ENCODE peak calls at places on chromosomes 13 and 19, in nine cellular contexts. M is H1, F is hepatocyte, Y is AG09309, S is stomach, K is cardiac fibroblast, H is heart right ventricle, E is dorsolateral prefrontal cortex, I is Calu3. B is an unnamed sample.

GRCh38 chr13:82693607-82694006 is 1188.7 kb downstream of the SLITRK1 start:
- DNase-seq in H (no peak), M (no peak), K (no peak), E (no peak), Y (no peak), S (no peak), F (no peak), I (no peak), B (no peak)

GRCh38 chr13:106446011-106446410 is 89.5 kb downstream of the EFNB2 start:
- DNase-seq in Y (no peak), M (no peak), E (no peak), S (no peak), K (no peak), F (no peak), H (no peak), I (no peak), B (peak)

GRCh38 chr19:17289489-17289888 is 7.8 kb downstream of the ANKLE1 start:
- DNase-seq in Y (peak), F (peak), I (no peak), K (peak), S (peak), E (peak), H (peak), M (no peak), B (peak)

GRCh38 chr13:81606074-81606473 is 1265.1 kb upstream of the SPRY2 start:
- DNase-seq in S (no peak), M (no peak), I (no peak), E (no peak), H (no peak), K (no peak), F (no peak), Y (no peak), B (no peak)

GRCh38 chr13:91017669-91018053 is 329.8 kb upstream of the MIR17HG start:
- DNase-seq in M (peak), K (no peak), F (peak), E (no peak), I (peak), H (no peak), S (no peak), Y (no peak), B (no peak)

GRCh38 chr19:5144545-5145179 is 175.7 kb downstream of the KDM4B start:
- DNase-seq in E (no peak), K (no peak), H (no peak), I (no peak), M (no peak), F (no peak), Y (no peak), S (no peak), B (no peak)

GRCh38 chr13:91078093-91078679 is 269.3 kb upstream of the MIR17HG start:
- DNase-seq in E (no peak), I (no peak), M (no peak), S (no peak), K (peak), F (peak), Y (no peak), H (no peak), B (peak)

GRCh38 chr13:82797876-82798275 is 1084.4 kb downstream of the SLITRK1 start:
- DNase-seq in I (no peak), E (no peak), K (no peak), H (no peak), M (no peak), Y (no peak), F (no peak), S (no peak), B (no peak)

GRCh38 chr19:49167857-49168409 is 10.3 kb downstream of the TRPM4 start:
- DNase-seq in E (no peak), Y (no peak), F (no peak), S (no peak), H (no peak), K (no peak), M (no peak), I (no peak), B (no peak)

GRCh38 chr19:49165111-49165750 is 7.6 kb downstream of the TRPM4 start:
- DNase-seq in Y (no peak), E (no peak), H (no peak), S (peak), F (no peak), M (no peak), I (no peak), K (no peak), B (no peak)

GRCh38 chr19:49161987-49162386 is 4.4 kb downstream of the TRPM4 start:
- DNase-seq in Y (no peak), I (no peak), E (no peak), H (no peak), S (no peak), M (no peak), K (no peak), F (no peak), B (peak)

GRCh38 chr19:49168421-49168820 is 10.8 kb downstream of the TRPM4 start:
- DNase-seq in S (no peak), M (no peak), F (no peak), Y (no peak), I (no peak), E (no peak), K (no peak), H (no peak), B (no peak)

DNA sequence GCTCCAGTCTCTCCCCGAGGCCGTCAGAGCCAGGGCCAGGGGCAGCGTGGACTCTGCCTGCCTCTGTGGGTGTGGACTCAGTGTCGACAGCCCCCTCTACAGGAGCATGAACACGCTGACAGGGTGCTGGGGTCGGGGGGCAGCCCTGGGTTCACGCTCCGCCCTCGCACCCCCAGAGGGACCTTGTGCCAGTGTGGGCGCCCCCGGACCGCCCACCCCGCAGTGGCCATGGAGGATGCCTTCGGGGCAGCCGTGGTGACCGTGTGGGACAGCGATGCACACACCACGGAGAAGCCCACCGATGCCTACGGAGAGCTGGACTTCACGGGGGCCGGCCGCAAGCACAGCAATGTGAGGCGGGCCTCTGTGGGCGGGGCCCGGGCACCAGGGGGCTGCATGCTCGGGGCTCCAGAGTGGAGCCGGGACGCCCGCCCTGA is 8.3 kb downstream of the TRPM4 start:
- DNase-seq in Y (no peak), E (no peak), F (no peak), M (no peak), I (no peak), K (no peak), H (no peak), S (no peak), B (no peak)
- TF ChIP-seq CTCF in Y (no peak), E (no peak), F (no peak), M (peak), I (no peak), K (no peak), H (peak), S (no peak), B (peak)

GRCh38 chr19:2253106-2254051 is 2.8 kb downstream of the JSRP1 start:
- DNase-seq in M (no peak), Y (no peak), E (no peak), K (no peak), H (no peak), I (no peak), F (no peak), S (no peak), B (no peak)
- TF ChIP-seq CTCF in M (peak), Y (no peak), E (no peak), K (no peak), H (peak), I (no peak), F (peak), S (no peak), B (peak)

DNA sequence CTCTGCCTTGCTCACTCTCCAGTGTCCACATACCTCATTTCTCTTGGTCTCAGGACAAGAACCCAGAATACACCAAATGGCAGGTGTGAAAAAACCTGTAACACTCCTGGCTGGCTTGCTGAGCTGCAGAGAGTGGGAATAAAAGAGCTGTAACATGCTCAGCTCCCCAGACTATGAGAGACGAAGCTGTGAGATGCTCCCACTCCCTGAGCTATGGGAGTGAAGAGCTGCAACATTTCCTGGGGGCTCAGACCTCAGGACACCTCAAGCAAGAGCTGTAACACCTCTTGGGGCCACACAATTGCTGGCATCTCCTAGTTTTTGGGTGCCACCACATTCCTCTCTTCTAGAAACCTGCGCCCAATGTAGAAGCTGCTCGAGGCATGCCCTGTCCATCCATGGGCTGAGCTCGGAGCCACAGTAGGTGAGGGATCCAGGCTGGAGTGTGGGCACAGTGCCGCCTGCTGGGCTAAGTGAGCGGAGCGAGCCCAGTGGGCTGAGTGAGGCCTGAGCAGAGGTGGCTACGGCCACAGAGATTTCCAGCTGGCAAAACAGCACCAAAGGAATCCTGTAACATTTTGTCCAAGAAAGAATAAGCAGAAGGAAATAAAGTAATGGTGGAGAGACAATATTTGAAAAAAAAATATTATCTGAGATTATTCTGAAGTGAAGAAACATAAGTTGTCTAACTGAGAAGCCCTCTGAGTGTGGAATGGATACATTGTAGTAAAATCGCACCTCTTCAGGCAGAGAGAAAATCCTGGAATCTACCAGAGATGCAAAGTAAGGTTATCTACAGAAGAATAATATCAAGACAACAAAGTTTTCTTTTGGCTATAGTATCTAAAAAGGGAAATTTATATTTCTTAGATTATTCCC is 186.2 kb upstream of the PCDH9 start:
- DNase-seq in H (no peak), I (peak), E (no peak), F (peak), S (peak), Y (no peak), M (peak), K (peak), B (peak)
- TF ChIP-seq CTCF in H (peak), I (no peak), E (no peak), F (peak), S (no peak), Y (peak), M (peak), K (peak), B (peak)

GRCh38 chr19:13838071-13838942 is 38.6 kb upstream of the NANOS3 start:
- DNase-seq in E (no peak), K (peak), I (no peak), Y (no peak), M (no peak), F (no peak), S (no peak), H (no peak), B (peak)

GRCh38 chr19:13839938-13840750 is 36.8 kb upstream of the NANOS3 start:
- DNase-seq in F (peak), K (peak), S (peak), I (peak), Y (no peak), E (no peak), M (no peak), H (peak), B (peak)

GRCh38 chr19:13840751-13841338 is 36.1 kb upstream of the NANOS3 start:
- DNase-seq in K (peak), M (no peak), Y (no peak), I (no peak), F (no peak), E (no peak), S (no peak), H (no peak), B (peak)

GRCh38 chr19:13838943-13839192 is 38.1 kb upstream of the NANOS3 start:
- DNase-seq in I (no peak), E (no peak), Y (no peak), H (peak), M (no peak), S (no peak), F (peak), K (no peak), B (no peak)

DNA sequence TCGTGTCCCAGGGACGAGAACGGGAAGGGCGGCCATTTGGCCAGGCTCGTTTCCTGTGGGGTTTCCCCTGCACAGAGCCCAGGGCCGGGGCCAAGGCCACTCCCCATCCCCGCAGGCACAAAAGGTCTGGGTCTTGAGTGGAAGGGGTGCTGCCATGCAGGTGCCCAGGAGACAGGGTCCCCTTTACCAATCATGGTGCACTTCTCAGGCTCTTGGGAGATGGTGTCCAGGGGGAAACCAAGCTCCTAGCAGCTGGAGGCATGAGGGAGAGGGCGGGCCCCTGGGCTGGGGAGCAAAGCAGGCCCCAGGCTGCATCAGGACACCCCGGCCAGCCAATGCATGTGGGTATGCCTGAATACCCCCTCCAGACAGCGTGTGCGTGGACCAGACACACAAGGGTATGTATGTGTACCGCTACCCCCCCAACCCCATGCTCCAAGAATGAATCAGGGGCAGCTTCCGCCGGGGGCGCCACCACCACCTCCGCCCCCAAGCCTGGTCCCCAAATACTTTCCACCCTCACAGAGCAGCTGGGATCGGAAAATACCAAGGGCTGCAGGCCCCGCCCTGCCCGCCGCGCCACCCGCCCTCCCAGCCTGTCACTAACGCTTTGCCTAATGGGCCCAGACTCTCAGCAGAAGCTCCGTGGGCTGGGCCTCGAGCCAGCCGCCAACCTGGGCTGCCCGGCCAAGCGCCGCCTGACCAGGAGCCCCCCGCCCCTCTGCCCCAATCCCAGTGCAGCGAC is 37.6 kb upstream of the NANOS3 start:
- DNase-seq in Y (no peak), E (no peak), H (peak), I (peak), F (peak), K (peak), M (no peak), S (peak), B (peak)
- TF ChIP-seq CTCF in Y (no peak), E (no peak), H (peak), I (no peak), F (no peak), K (no peak), M (no peak), S (no peak), B (no peak)

DNA sequence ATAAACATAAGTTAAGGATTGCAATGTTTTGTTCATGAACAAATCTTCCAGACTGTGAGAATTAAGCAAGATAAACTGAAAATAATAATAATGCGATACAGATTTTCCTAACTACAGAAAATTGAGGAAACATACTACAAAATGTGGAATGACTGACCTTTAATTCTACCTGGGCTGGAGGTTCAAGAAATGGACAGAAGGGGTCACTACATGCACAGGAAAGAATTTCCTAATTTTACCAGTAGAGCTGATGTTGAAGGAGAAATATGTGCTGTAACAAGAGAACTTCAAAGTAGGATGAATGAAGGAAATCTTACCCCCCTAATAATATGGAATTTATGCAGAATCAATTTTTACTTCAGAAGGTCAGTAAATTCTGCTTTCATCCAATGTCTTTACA is 62.3 kb downstream of the ZNF627 start:
- DNase-seq in Y (no peak), K (peak), E (no peak), H (no peak), F (no peak), M (no peak), I (no peak), S (no peak), B (peak)
- TF ChIP-seq CTCF in Y (peak), K (peak), E (no peak), H (peak), F (peak), M (no peak), I (no peak), S (no peak), B (no peak)

GRCh38 chr13:110068176-110068473 is 238.8 kb downstream of the COL4A1 start:
- DNase-seq in I (no peak), E (no peak), K (no peak), M (no peak), H (no peak), Y (no peak), S (no peak), F (no peak), B (no peak)

GRCh38 chr13:110070046-110070445 is 236.9 kb downstream of the COL4A1 start:
- DNase-seq in Y (no peak), M (no peak), I (no peak), K (no peak), E (no peak), S (no peak), F (no peak), H (no peak), B (no peak)

GRCh38 chr13:110070511-110071120 is 236.3 kb downstream of the COL4A1 start:
- DNase-seq in F (no peak), E (no peak), K (peak), H (no peak), I (no peak), S (no peak), M (no peak), Y (peak), B (peak)

DNA sequence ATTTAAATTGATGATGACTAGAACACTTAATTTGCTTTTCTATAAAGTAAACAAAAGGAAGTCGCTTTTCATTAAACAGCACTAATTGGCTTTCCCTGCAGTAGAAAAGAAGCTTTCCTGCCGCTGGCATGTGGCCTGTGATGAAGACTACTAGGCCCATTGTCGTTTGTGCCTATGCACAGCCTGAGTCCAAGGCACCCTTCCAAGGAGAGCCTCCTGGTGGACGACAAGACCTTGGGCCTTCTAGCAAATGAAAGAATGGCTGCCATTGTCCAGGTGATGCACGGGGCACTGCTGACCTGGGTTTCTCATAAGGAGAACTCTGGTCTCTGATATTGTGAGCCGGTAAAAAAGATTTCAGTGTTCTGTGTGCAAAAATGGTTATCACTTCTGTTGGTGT is 233.0 kb downstream of the COL4A1 start:
- DNase-seq in I (no peak), F (no peak), M (no peak), Y (no peak), E (no peak), H (no peak), K (no peak), S (no peak), B (no peak)
- TF ChIP-seq CTCF in I (no peak), F (no peak), M (peak), Y (no peak), E (no peak), H (no peak), K (no peak), S (no peak), B (peak)

DNA sequence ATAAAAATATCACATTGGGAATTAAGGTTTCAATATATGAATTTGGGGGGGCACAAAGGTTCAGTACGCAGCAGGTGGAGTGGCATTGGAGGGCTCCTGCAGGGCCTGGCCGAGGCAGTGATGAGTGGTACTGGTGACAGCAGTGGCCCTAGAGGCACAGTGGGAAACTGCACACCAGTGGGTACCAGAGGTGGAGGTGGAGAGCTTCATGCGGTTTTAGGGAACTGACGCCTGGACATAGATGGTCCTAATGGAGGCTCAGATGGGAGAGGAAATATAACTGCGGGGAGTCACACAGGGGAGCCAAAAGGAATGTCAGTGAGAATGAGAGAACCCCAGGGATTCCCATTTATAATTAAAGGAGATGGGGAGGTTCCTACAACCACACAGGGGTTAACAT is 156.2 kb downstream of the COG6 start:
- DNase-seq in M (no peak), S (no peak), K (no peak), F (no peak), H (no peak), Y (no peak), E (no peak), I (no peak), B (no peak)
- TF ChIP-seq CTCF in M (peak), S (no peak), K (no peak), F (no peak), H (no peak), Y (no peak), E (no peak), I (no peak), B (no peak)